ENCODE peak calls at places on chromosomes 16 and 17, in five cellular contexts. F is adipocyte, G is prostate gland, I is AG09309, J is psoas muscle. D is an unnamed sample.

GRCh38 chr17:34711646-34712045 is 132.3 kb downstream of the TMEM132E start:
- DNase-seq in F (no peak), G (no peak), I (no peak), J (no peak), D (no peak)

GRCh38 chr16:3793161-3793576 is 75.8 kb upstream of the TRAP1 start:
- DNase-seq in F (no peak), G (peak), I (no peak), J (peak), D (no peak)

GRCh38 chr16:85615852-85616607 is 2.9 kb downstream of the GSE1 start:
- DNase-seq in F (peak), G (no peak), I (no peak), J (peak), D (peak)

GRCh38 chr16:67674851-67675578 is 8.4 kb downstream of the C16orf86 start:
- DNase-seq in F (no peak), G (no peak), I (no peak), J (no peak), D (no peak)

GRCh38 chr17:57555636-57556175 is 189.4 kb downstream of the CCDC182 start:
- DNase-seq in F (no peak), G (no peak), I (no peak), J (no peak), D (no peak)

GRCh38 chr16:77171750-77172635 is 19.0 kb upstream of the MON1B start:
- DNase-seq in F (peak), G (peak), I (peak), J (no peak), D (peak)

GRCh38 chr17:43548689-43549379 is 2.7 kb upstream of the ETV4 start:
- DNase-seq in F (no peak), G (no peak), I (no peak), J (no peak), D (no peak)

GRCh38 chr17:32100971-32101631 is 41.2 kb upstream of the RHOT1 start:
- DNase-seq in F (no peak), G (no peak), I (no peak), J (no peak), D (no peak)

GRCh38 chr17:28545787-28546415 is 6.5 kb downstream of the UNC119 start:
- DNase-seq in F (no peak), G (no peak), I (no peak), J (no peak), D (no peak)

GRCh38 chr16:52090080-52090479 is 456.9 kb downstream of the TOX3 start:
- DNase-seq in F (no peak), G (no peak), I (peak), J (no peak), D (peak)

GRCh38 chr17:48852251-48852650 is 21.4 kb downstream of the CALCOCO2 start:
- DNase-seq in F (no peak), G (no peak), I (no peak), J (no peak), D (no peak)

GRCh38 chr16:25478476-25478875 is 213.3 kb upstream of the HS3ST4 start:
- DNase-seq in F (no peak), G (no peak), I (no peak), J (no peak), D (no peak)

GRCh38 chr17:3740611-3741073 is 16.9 kb downstream of the HASPIN start:
- DNase-seq in F (no peak), G (no peak), I (no peak), J (no peak), D (no peak)

GRCh38 chr16:86541560-86541959 is 13.5 kb downstream of the MTHFSD start:
- DNase-seq in F (no peak), G (no peak), I (no peak), J (no peak), D (no peak)

GRCh38 chr17:73650147-73650546 is 5.9 kb upstream of the SDK2 start:
- DNase-seq in F (no peak), G (no peak), I (no peak), J (peak), D (no peak)

GRCh38 chr17:82202981-82203380 is 9.7 kb downstream of the CCDC57 start:
- DNase-seq in F (no peak), G (no peak), I (no peak), J (no peak), D (no peak)

GRCh38 chr17:6639651-6640535 is 618 bp downstream of the KIAA0753 start:
- DNase-seq in F (peak), G (no peak), I (no peak), J (peak), D (peak)

GRCh38 chr17:5446786-5447185 is 7.8 kb upstream of the C1QBP start:
- DNase-seq in F (no peak), G (no peak), I (no peak), J (no peak), D (no peak)

GRCh38 chr16:83835972-83836566 is 28.3 kb downstream of the HSBP1 start:
- DNase-seq in F (peak), G (no peak), I (peak), J (no peak), D (peak)

GRCh38 chr17:27848941-27849340 is 44.2 kb downstream of the LYRM9 start:
- DNase-seq in F (no peak), G (no peak), I (no peak), J (no peak), D (no peak)

GRCh38 chr17:44598329-44598728 is 41.0 kb downstream of the FZD2 start:
- DNase-seq in F (no peak), G (no peak), I (no peak), J (no peak), D (no peak)

GRCh38 chr16:9047689-9048301 is 43.6 kb upstream of the HAPSTR1 start:
- DNase-seq in F (peak), G (peak), I (peak), J (peak), D (peak)

GRCh38 chr16:15954814-15955151 is 5.4 kb downstream of the ABCC1 start:
- DNase-seq in F (no peak), G (no peak), I (no peak), J (peak), D (peak)

GRCh38 chr16:49836668-49837067 is 19.2 kb downstream of the ZNF423 start:
- DNase-seq in F (no peak), G (no peak), I (no peak), J (peak), D (no peak)

GRCh38 chr17:49670002-49670401 is 7.9 kb downstream of the SPOP start:
- DNase-seq in F (no peak), G (no peak), I (no peak), J (no peak), D (no peak)

GRCh38 chr16:81652798-81653505 is 126.1 kb upstream of the PLCG2 start:
- DNase-seq in F (no peak), G (no peak), I (no peak), J (no peak), D (no peak)

GRCh38 chr17:44820631-44821196 is 9.4 kb downstream of the GJC1 start:
- DNase-seq in F (peak), G (no peak), I (peak), J (no peak), D (peak)

GRCh38 chr17:38571833-38572274 is 33.9 kb downstream of the SRCIN1 start:
- DNase-seq in F (no peak), G (no peak), I (no peak), J (no peak), D (no peak)
- H3K4me3 ChIP-seq in F (peak), G (no peak), I (no peak), J (no peak), D (no peak)

GRCh38 chr17:40348562-40349476 is 15.7 kb downstream of the GJD3 start:
- DNase-seq in F (no peak), G (peak), I (no peak), J (peak), D (no peak)
- H3K4me3 ChIP-seq in F (no peak), G (no peak), I (no peak), J (peak), D (no peak)

GRCh38 chr17:38898812-38899348 is 26.5 kb upstream of the LASP1NB start:
- DNase-seq in F (no peak), G (no peak), I (no peak), J (peak), D (no peak)
- H3K4me3 ChIP-seq in F (no peak), G (no peak), I (no peak), J (peak), D (no peak)

DNA sequence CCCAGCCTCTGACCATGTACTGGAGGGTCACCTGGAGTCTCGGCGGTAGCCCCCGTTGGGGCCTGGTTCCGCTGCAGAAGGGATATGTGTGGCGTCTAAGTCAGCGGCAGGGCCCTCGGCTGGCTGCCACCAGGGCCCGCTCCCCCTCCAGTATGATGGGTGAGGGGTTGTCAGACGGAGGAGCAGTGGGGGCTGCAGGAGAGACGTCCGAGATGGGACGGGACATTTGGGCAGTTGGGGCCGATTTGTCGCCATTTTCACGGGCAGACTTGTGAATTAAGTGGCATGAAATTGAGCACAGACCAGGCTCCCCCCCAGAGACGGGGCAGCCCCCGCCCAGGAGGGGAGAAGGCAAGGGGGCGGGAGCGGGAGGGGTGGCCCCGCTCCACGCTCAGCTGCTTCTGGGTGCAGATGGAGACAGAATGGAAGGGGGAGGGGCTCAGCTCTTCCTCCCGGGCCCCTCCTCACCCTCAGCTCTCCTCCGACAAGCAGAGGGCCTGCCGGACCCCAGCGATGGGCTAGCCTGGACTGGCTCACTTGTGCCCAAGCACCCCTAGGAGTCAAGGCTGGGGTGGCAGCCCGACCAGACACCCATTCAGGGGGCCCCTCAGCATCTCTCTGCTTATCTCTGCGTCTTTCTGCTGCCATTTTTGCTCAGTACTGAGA is 52.6 kb upstream of the LHX1 start:
- DNase-seq in F (no peak), G (no peak), I (no peak), J (no peak), D (no peak)
- H3K4me3 ChIP-seq in F (no peak), G (no peak), I (no peak), J (no peak), D (no peak)

GRCh38 chr17:1110524-1110843 is 69.3 kb downstream of the ABR start:
- DNase-seq in F (peak), G (no peak), I (no peak), J (no peak), D (no peak)
- H3K4me3 ChIP-seq in F (peak), G (no peak), I (no peak), J (no peak), D (no peak)

DNA sequence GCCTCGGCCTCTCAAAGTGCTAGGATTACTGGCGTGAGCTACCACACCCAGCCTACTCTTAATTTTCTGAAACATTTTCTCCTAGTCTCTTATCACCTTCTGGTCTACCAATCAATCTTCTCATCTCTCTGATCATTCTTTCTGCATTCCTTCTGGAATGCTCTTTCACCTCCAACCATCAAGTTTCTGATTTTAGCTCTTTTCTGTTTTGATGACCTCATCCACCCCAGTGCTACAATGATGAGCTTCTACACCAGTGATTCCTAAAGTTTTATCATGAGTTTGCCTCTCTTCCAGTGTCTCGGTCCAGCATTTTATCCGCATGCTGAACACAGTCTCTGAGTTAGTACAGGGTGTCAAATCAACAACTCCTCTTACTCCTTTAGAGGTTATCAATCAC is 31.5 kb downstream of the NME2 start:
- DNase-seq in F (no peak), G (no peak), I (no peak), J (no peak), D (no peak)
- H3K4me3 ChIP-seq in F (no peak), G (no peak), I (no peak), J (no peak), D (no peak)